ENCODE peak calls at places on chromosome 6, in six cellular contexts. U, N, J, H, Y and W are unnamed samples.

GRCh38 chr6:110950443-110950842 is 8.1 kb upstream of the GTF3C6 start:
- DNase-seq in U (no peak), N (no peak), J (no peak), H (no peak), Y (no peak), W (no peak)

GRCh38 chr6:134128146-134128545 is 75.7 kb upstream of the SLC2A12 start:
- DNase-seq in U (no peak), N (no peak), J (no peak), H (no peak), Y (no peak), W (no peak)

GRCh38 chr6:26140967-26141294 is 53.7 kb downstream of the HFE start:
- DNase-seq in U (no peak), N (no peak), J (no peak), H (no peak), Y (no peak), W (no peak)

GRCh38 chr6:78810146-78810545 is 57.2 kb upstream of the IRAK1BP1 start:
- DNase-seq in U (no peak), N (no peak), J (peak), H (peak), Y (peak), W (no peak)

GRCh38 chr6:43706788-43707187 is 19.2 kb upstream of the MRPS18A start:
- DNase-seq in U (no peak), N (no peak), J (no peak), H (no peak), Y (no peak), W (no peak)

GRCh38 chr6:105449756-105450390 is 47.0 kb upstream of the PREP start:
- DNase-seq in U (no peak), N (no peak), J (no peak), H (no peak), Y (no peak), W (no peak)

GRCh38 chr6:41655706-41656668 is 17.7 kb downstream of the MDFI start:
- DNase-seq in U (no peak), N (no peak), J (no peak), H (peak), Y (no peak), W (no peak)

GRCh38 chr6:154370545-154370944 is 13.9 kb upstream of the IPCEF1 start:
- DNase-seq in U (no peak), N (no peak), J (no peak), H (no peak), Y (peak), W (no peak)

GRCh38 chr6:30826961-30827342 is 57.4 kb upstream of the DDR1 start:
- DNase-seq in U (peak), N (no peak), J (no peak), H (no peak), Y (no peak), W (no peak)

GRCh38 chr6:164344801-164345291 is 930.3 kb downstream of the QKI start:
- DNase-seq in U (no peak), N (no peak), J (no peak), H (no peak), Y (no peak), W (no peak)

GRCh38 chr6:109441069-109441816 is 719 bp downstream of the SMPD2 start:
- DNase-seq in U (peak), N (no peak), J (no peak), H (no peak), Y (peak), W (peak)

GRCh38 chr6:114430534-114431124 is 87.8 kb upstream of the HS3ST5 start:
- DNase-seq in U (no peak), N (no peak), J (no peak), H (no peak), Y (no peak), W (no peak)

GRCh38 chr6:36492092-36492491 is 49.3 kb downstream of the KCTD20 start:
- DNase-seq in U (no peak), N (no peak), J (no peak), H (no peak), Y (no peak), W (no peak)

GRCh38 chr6:35731414-35731735 is 5.5 kb upstream of the ARMC12 start:
- DNase-seq in U (peak), N (peak), J (no peak), H (no peak), Y (peak), W (peak)

GRCh38 chr6:158668707-158669103 is 18.9 kb downstream of the SYTL3 start:
- DNase-seq in U (no peak), N (no peak), J (no peak), H (no peak), Y (no peak), W (no peak)

GRCh38 chr6:112155900-112156299 is 68.5 kb downstream of the FAM229B start:
- DNase-seq in U (no peak), N (no peak), J (no peak), H (no peak), Y (no peak), W (no peak)

GRCh38 chr6:123533862-123534261 is 102.9 kb downstream of the TRDN start:
- DNase-seq in U (no peak), N (no peak), J (no peak), H (no peak), Y (no peak), W (no peak)

GRCh38 chr6:36590237-36590636 is 3.9 kb upstream of the SRSF3 start:
- DNase-seq in U (no peak), N (no peak), J (no peak), H (peak), Y (no peak), W (no peak)

GRCh38 chr6:152356659-152357058 is 280.5 kb downstream of the SYNE1 start:
- DNase-seq in U (no peak), N (no peak), J (no peak), H (no peak), Y (peak), W (no peak)